ENCODE peak calls at places on chromosomes 3 and 15, in eight cellular contexts. I is H1, A is transverse colon, Q is GM12878, F is breast epithelium, M is stomach, X is spleen, K is HCT116. T is an unnamed sample.

GRCh38 chr3:54642147-54642546 is 285.7 kb downstream of the LRTM1 start:
- DNase-seq in M (no peak), K (no peak), X (no peak), I (no peak), A (no peak), Q (no peak), F (no peak), T (no peak)

GRCh38 chr15:68594533-68595259 is 15.9 kb downstream of the CORO2B start:
- DNase-seq in K (no peak), I (no peak), A (no peak), F (no peak), M (no peak), X (peak; percentile 23), Q (no peak), T (no peak)

GRCh38 chr3:38601971-38602550 is 47.4 kb downstream of the SCN5A start:
- DNase-seq in X (peak; percentile 41), K (no peak), F (no peak), Q (no peak), M (no peak), I (no peak), A (no peak), T (no peak)

GRCh38 chr3:128585189-128585588 is 65.4 kb downstream of the RPN1 start:
- DNase-seq in K (no peak), M (no peak), Q (no peak), A (no peak), I (no peak), F (no peak), X (no peak), T (no peak)

GRCh38 chr15:31435891-31436628 is 109.4 kb downstream of the KLF13 start:
- DNase-seq in I (no peak), M (no peak), Q (no peak), F (no peak), A (no peak), K (peak; percentile 15), X (peak; percentile 86), T (no peak)

GRCh38 chr3:13543251-13543650 is 5.7 kb upstream of the FBLN2 start:
- DNase-seq in I (no peak), M (no peak), X (no peak), F (no peak), K (no peak), A (peak; percentile 36), Q (no peak), T (no peak)

GRCh38 chr3:77620009-77620408 is 580.1 kb downstream of the ROBO2 start:
- DNase-seq in M (no peak), Q (no peak), F (no peak), X (no peak), A (no peak), K (no peak), I (no peak), T (no peak)

GRCh38 chr3:16490062-16490641 is 23.3 kb downstream of the RFTN1 start:
- DNase-seq in X (no peak), F (no peak), I (no peak), M (no peak), Q (no peak), A (no peak), K (no peak), T (no peak)

GRCh38 chr3:55330355-55330754 is 156.8 kb downstream of the WNT5A start:
- DNase-seq in Q (no peak), X (no peak), A (no peak), F (no peak), I (no peak), K (no peak), M (no peak), T (no peak)

GRCh38 chr3:1227111-1227510 is 134.3 kb downstream of the CNTN6 start:
- DNase-seq in I (no peak), F (no peak), Q (no peak), M (no peak), X (no peak), A (no peak), K (no peak), T (no peak)
- H3K9me3 ChIP-seq in I (no peaks in the 10 kb centered on the region), F (no peaks in the 10 kb centered on the region), Q (no peaks in the 10 kb centered on the region), M (no peaks in the 10 kb centered on the region), X (no peaks in the 10 kb centered on the region), A (no peaks in the 10 kb centered on the region), K (peaks cover 25% of the 10 kb centered on the region), T (no peaks in the 10 kb centered on the region)

GRCh38 chr3:114800272-114800671 is 346.8 kb downstream of the ZBTB20 start:
- DNase-seq in K (no peak), A (no peak), F (no peak), X (no peak), M (no peak), Q (no peak), I (no peak), T (no peak)
- TF ChIP-seq POLR2AphosphoS5 in K (no peak), A (no peak), F (no peak), X (no peak), M (no peak), Q (no peak), I (no peak), T (no peak)

DNA sequence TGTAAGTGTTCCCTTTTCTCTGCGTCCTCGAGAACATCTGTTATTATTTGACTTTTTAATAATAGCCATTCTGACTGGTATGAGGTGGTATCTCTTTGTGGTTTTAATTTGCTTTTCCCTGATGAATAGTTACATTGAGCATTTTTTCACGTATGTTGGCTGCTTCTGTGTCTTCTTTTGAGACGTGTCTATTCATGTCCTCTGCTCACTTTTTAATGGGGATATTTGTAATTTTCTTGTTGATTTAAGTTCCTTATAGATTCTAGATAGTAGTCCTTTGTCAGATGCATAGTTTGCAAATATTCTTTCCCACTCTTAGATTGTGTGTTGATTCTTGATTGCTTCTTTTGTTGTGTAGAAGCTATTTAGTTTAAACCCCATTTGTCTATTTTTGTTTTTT is 179.2 kb downstream of the DOCK3 start:
- DNase-seq in M (no peak), A (no peak), K (no peak), I (no peak), X (no peak), F (no peak), Q (no peak), T (no peak)
- H3K9me3 ChIP-seq in M (no peaks in the 10 kb centered on the region), A (no peaks in the 10 kb centered on the region), K (no peaks in the 10 kb centered on the region), I (no peaks in the 10 kb centered on the region), X (peaks cover 8% of the 10 kb centered on the region), F (peaks cover 14% of the 10 kb centered on the region), Q (no peaks in the 10 kb centered on the region), T (no peaks in the 10 kb centered on the region)

GRCh38 chr15:85582719-85583089 is 202.3 kb downstream of the AKAP13 start:
- DNase-seq in A (peak; percentile 75), K (no peak), M (peak; percentile 53), I (no peak), Q (peak; percentile 28), X (peak; percentile 91), F (no peak), T (no peak)
- TF ChIP-seq POLR2AphosphoS5 in A (peak; percentile 69), K (no peak), M (no peak), I (no peak), Q (no peak), X (peak; percentile 87), F (peak; percentile 54), T (peak; percentile 20)

GRCh38 chr3:136891934-136892855 is 30.2 kb downstream of the NCK1 start:
- DNase-seq in F (no peak), Q (no peak), X (no peak), I (no peak), K (no peak), M (no peak), A (no peak), T (no peak)
- H3K9me3 ChIP-seq in F (peaks cover 6% of the 10 kb centered on the region), Q (peaks cover 38% of the 10 kb centered on the region), X (peaks cover 13% of the 10 kb centered on the region), I (no peaks in the 10 kb centered on the region), K (no peaks in the 10 kb centered on the region), M (no peaks in the 10 kb centered on the region), A (no peaks in the 10 kb centered on the region), T (no peaks in the 10 kb centered on the region)

DNA sequence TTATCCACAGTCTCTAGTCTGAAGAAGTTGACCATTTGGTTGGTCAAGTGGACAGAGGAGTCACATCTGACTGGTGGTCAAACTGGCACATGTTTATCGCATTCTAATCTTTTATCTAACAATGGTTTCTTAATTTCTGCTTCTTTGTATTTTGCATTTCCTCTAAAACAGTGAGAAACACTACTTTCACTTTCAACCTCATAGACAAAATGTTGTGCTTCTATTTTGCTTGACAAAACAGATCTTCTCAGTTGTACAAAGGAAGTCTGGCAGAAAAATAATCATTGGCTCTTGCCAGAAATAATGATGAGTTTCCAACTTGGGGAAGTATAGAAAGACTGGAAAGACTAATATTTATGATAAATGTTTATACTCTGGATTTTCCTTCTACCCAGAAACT is 103.9 kb downstream of the MME start:
- DNase-seq in M (no peak), Q (no peak), A (no peak), F (no peak), X (no peak), I (no peak), K (no peak), T (no peak)
- TF ChIP-seq POLR2AphosphoS5 in M (no peak), Q (no peak), A (no peak), F (no peak), X (no peak), I (no peak), K (no peak), T (no peak)

GRCh38 chr3:567488-568173 is 371.1 kb downstream of the CHL1 start:
- DNase-seq in A (no peak), X (no peak), F (no peak), Q (no peak), M (no peak), K (no peak), I (no peak), T (no peak)
- H3K9me3 ChIP-seq in A (no peaks in the 10 kb centered on the region), X (no peaks in the 10 kb centered on the region), F (no peaks in the 10 kb centered on the region), Q (no peaks in the 10 kb centered on the region), M (no peaks in the 10 kb centered on the region), K (peaks cover 28% of the 10 kb centered on the region), I (no peaks in the 10 kb centered on the region), T (no peaks in the 10 kb centered on the region)

GRCh38 chr15:79431636-79432344 is at the start of gene MINAR1:
- DNase-seq in F (no peak), Q (no peak), X (no peak), A (no peak), K (no peak), M (no peak), I (peak; percentile 61), T (no peak)
- TF ChIP-seq POLR2AphosphoS5 in F (no peak), Q (no peak), X (no peak), A (no peak), K (no peak), M (no peak), I (no peak), T (no peak)

GRCh38 chr3:24046214-24046613 is 101.1 kb downstream of the NR1D2 start:
- DNase-seq in K (no peak), A (no peak), X (no peak), M (no peak), I (no peak), Q (no peak), F (no peak), T (no peak)
- H3K9me3 ChIP-seq in K (no peaks in the 10 kb centered on the region), A (no peaks in the 10 kb centered on the region), X (no peaks in the 10 kb centered on the region), M (no peaks in the 10 kb centered on the region), I (no peaks in the 10 kb centered on the region), Q (no peaks in the 10 kb centered on the region), F (no peaks in the 10 kb centered on the region), T (no peaks in the 10 kb centered on the region)

T was measured in prostate gland.